ENCODE peak calls at places on chromosomes 3 and 15, in seven cellular contexts. One of them, this sample, is unnamed. For H3K4me1, the result is how much of the 10 kb centered on the place peaks cover.

GRCh38 chr3:190289989-190290388 is 32.3 kb downstream of the CLDN1 start:
- DNase-seq in heart left ventricle: no peak
- DNase-seq in RWPE2: no peak
- DNase-seq in colonic mucosa: no peak
- DNase-seq in HCT116: no peak
- DNase-seq in lung: no peak
- DNase-seq in MM.1S: no peak
- DNase-seq in this sample: no peak

GRCh38 chr3:120766576-120766975 is 24.0 kb downstream of the GTF2E1 start:
- DNase-seq in colonic mucosa: no peak
- DNase-seq in lung: no peak
- DNase-seq in heart left ventricle: no peak
- DNase-seq in RWPE2: no peak
- DNase-seq in HCT116: no peak
- DNase-seq in MM.1S: no peak
- DNase-seq in this sample: no peak

GRCh38 chr3:123711356-123711755 is 126.5 kb upstream of the HACD2 start:
- DNase-seq in heart left ventricle: no peak
- DNase-seq in RWPE2: no peak
- DNase-seq in HCT116: no peak
- DNase-seq in MM.1S: no peak
- DNase-seq in colonic mucosa: no peak
- DNase-seq in lung: no peak
- DNase-seq in this sample: no peak

GRCh38 chr15:38991126-38991525 is 426.5 kb upstream of the RASGRP1 start:
- DNase-seq in RWPE2: no peak
- DNase-seq in MM.1S: no peak
- DNase-seq in colonic mucosa: no peak
- DNase-seq in lung: no peak
- DNase-seq in HCT116: peak
- DNase-seq in heart left ventricle: no peak
- DNase-seq in this sample: no peak

GRCh38 chr15:90685688-90686434 is 31.3 kb upstream of the BLM start:
- DNase-seq in MM.1S: no peak
- DNase-seq in HCT116: no peak
- DNase-seq in heart left ventricle: no peak
- DNase-seq in lung: no peak
- DNase-seq in RWPE2: no peak
- DNase-seq in colonic mucosa: no peak
- DNase-seq in this sample: no peak

GRCh38 chr15:89132611-89133242 is 44.5 kb downstream of the ABHD2 start:
- DNase-seq in heart left ventricle: peak
- DNase-seq in lung: no peak
- DNase-seq in RWPE2: peak
- DNase-seq in colonic mucosa: no peak
- DNase-seq in MM.1S: peak
- DNase-seq in HCT116: no peak
- DNase-seq in this sample: no peak

GRCh38 chr15:89827821-89828220 is 13.2 kb upstream of the ANPEP start:
- DNase-seq in HCT116: no peak
- DNase-seq in RWPE2: no peak
- DNase-seq in MM.1S: no peak
- DNase-seq in heart left ventricle: no peak
- DNase-seq in lung: no peak
- DNase-seq in colonic mucosa: peak
- DNase-seq in this sample: no peak

GRCh38 chr15:40242671-40243070 is 3.8 kb downstream of the PAK6 start:
- DNase-seq in heart left ventricle: no peak
- DNase-seq in colonic mucosa: no peak
- DNase-seq in lung: no peak
- DNase-seq in RWPE2: no peak
- DNase-seq in HCT116: no peak
- DNase-seq in MM.1S: no peak
- DNase-seq in this sample: peak

GRCh38 chr3:14633819-14634424 is 17.6 kb upstream of the CCDC174 start:
- DNase-seq in MM.1S: peak
- DNase-seq in RWPE2: no peak
- DNase-seq in heart left ventricle: peak
- DNase-seq in lung: peak
- DNase-seq in colonic mucosa: peak
- DNase-seq in HCT116: peak
- DNase-seq in this sample: no peak

GRCh38 chr3:39207361-39208192 is 15.2 kb upstream of the XIRP1 start:
- DNase-seq in colonic mucosa: peak
- DNase-seq in HCT116: no peak
- DNase-seq in lung: no peak
- DNase-seq in heart left ventricle: no peak
- DNase-seq in MM.1S: peak
- DNase-seq in RWPE2: no peak
- DNase-seq in this sample: no peak

GRCh38 chr3:128591728-128592426 is 58.7 kb downstream of the RPN1 start:
- DNase-seq in MM.1S: no peak
- DNase-seq in RWPE2: no peak
- DNase-seq in lung: no peak
- DNase-seq in HCT116: no peak
- DNase-seq in colonic mucosa: no peak
- DNase-seq in heart left ventricle: no peak
- DNase-seq in this sample: no peak

GRCh38 chr15:41893422-41894250 is at the start of gene SPTBN5:
- DNase-seq in MM.1S: no peak
- DNase-seq in colonic mucosa: no peak
- DNase-seq in heart left ventricle: peak
- DNase-seq in RWPE2: peak
- DNase-seq in lung: no peak
- DNase-seq in HCT116: no peak
- DNase-seq in this sample: no peak

GRCh38 chr3:126546549-126547239 is 12.0 kb downstream of the C3orf22 start:
- DNase-seq in HCT116: no peak
- DNase-seq in heart left ventricle: no peak
- DNase-seq in RWPE2: peak
- DNase-seq in colonic mucosa: no peak
- DNase-seq in MM.1S: no peak
- DNase-seq in lung: no peak
- DNase-seq in this sample: no peak

GRCh38 chr3:20811631-20812030 is 625.6 kb upstream of the SGO1 start:
- DNase-seq in HCT116: no peak
- DNase-seq in colonic mucosa: no peak
- DNase-seq in RWPE2: no peak
- DNase-seq in heart left ventricle: no peak
- DNase-seq in lung: no peak
- DNase-seq in MM.1S: no peak
- DNase-seq in this sample: no peak

GRCh38 chr3:125594581-125595011 is 701 bp downstream of the OSBPL11 start:
- DNase-seq in HCT116: no peak
- DNase-seq in heart left ventricle: peak
- DNase-seq in MM.1S: peak
- DNase-seq in RWPE2: no peak
- DNase-seq in lung: no peak
- DNase-seq in colonic mucosa: peak
- DNase-seq in this sample: no peak

GRCh38 chr3:27479816-27480543 is 4.2 kb downstream of the SLC4A7 start:
- DNase-seq in RWPE2: no peak
- DNase-seq in lung: no peak
- DNase-seq in HCT116: no peak
- DNase-seq in heart left ventricle: no peak
- DNase-seq in colonic mucosa: no peak
- DNase-seq in MM.1S: no peak
- DNase-seq in this sample: no peak

GRCh38 chr15:69987492-69988482 is 109.9 kb downstream of the TLE3 start:
- DNase-seq in lung: no peak
- DNase-seq in HCT116: no peak
- DNase-seq in heart left ventricle: no peak
- DNase-seq in MM.1S: no peak
- DNase-seq in RWPE2: no peak
- DNase-seq in colonic mucosa: no peak
- DNase-seq in this sample: no peak

GRCh38 chr15:43514241-43515057 is 3.0 kb upstream of the MAP1A start:
- DNase-seq in MM.1S: peak
- DNase-seq in colonic mucosa: peak
- DNase-seq in lung: no peak
- DNase-seq in heart left ventricle: peak
- DNase-seq in HCT116: no peak
- DNase-seq in RWPE2: no peak
- DNase-seq in this sample: no peak

GRCh38 chr3:181955566-181955965 is 243.8 kb downstream of the SOX2 start:
- DNase-seq in heart left ventricle: no peak
- DNase-seq in colonic mucosa: no peak
- DNase-seq in MM.1S: peak
- DNase-seq in RWPE2: no peak
- DNase-seq in HCT116: no peak
- DNase-seq in lung: no peak
- DNase-seq in this sample: no peak

GRCh38 chr15:87672309-87672897 is 584.1 kb downstream of the NTRK3 start:
- DNase-seq in MM.1S: no peak
- DNase-seq in colonic mucosa: no peak
- DNase-seq in RWPE2: no peak
- DNase-seq in heart left ventricle: no peak
- DNase-seq in HCT116: no peak
- DNase-seq in lung: no peak
- DNase-seq in this sample: no peak

GRCh38 chr15:68815598-68815997 is 5.1 kb downstream of the ANP32A start:
- DNase-seq in lung: no peak
- DNase-seq in RWPE2: no peak
- DNase-seq in heart left ventricle: no peak
- DNase-seq in MM.1S: no peak
- DNase-seq in HCT116: no peak
- DNase-seq in colonic mucosa: peak
- DNase-seq in this sample: peak

DNA sequence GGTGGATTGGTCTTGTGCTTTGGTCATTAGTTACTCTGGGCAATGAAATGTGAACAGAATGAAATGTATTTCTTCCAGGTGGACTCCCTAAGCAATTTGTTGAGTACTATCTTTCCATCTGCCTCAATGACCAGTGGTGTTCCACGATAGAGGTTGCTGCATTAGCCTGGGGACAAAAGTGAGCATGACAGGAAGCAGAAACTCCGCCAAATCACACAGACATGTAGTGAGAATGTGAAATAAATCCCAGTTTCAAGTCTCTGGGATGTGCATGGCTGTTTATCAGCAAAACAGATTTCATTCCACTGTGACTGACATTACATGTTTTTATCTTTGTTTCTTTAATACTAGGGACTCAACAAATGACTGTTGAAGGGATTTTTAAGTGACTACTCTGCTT is 63.3 kb upstream of the DCBLD2 start:
- DNase-seq in HCT116: no peak
- DNase-seq in MM.1S: no peak
- DNase-seq in RWPE2: no peak
- DNase-seq in colonic mucosa: no peak
- DNase-seq in heart left ventricle: no peak
- DNase-seq in lung: no peak
- DNase-seq in this sample: no peak
- H3K4me3 ChIP-seq in HCT116: no peak
- H3K4me3 ChIP-seq in MM.1S: no peak
- H3K4me3 ChIP-seq in RWPE2: no peak
- H3K4me3 ChIP-seq in colonic mucosa: no peak
- H3K4me3 ChIP-seq in heart left ventricle: no peak
- H3K4me3 ChIP-seq in lung: no peak
- H3K4me3 ChIP-seq in this sample: no peak

GRCh38 chr3:53153267-53153823 is 7.7 kb upstream of the PRKCD start:
- DNase-seq in colonic mucosa: no peak
- DNase-seq in RWPE2: no peak
- DNase-seq in heart left ventricle: no peak
- DNase-seq in MM.1S: no peak
- DNase-seq in lung: no peak
- DNase-seq in HCT116: no peak
- DNase-seq in this sample: no peak
- H3K4me1 ChIP-seq in colonic mucosa: under half
- H3K4me1 ChIP-seq in RWPE2: under half
- H3K4me1 ChIP-seq in heart left ventricle: under half
- H3K4me1 ChIP-seq in MM.1S: under half
- H3K4me1 ChIP-seq in lung: under half
- H3K4me1 ChIP-seq in HCT116: under half
- H3K4me1 ChIP-seq in this sample: under half

DNA sequence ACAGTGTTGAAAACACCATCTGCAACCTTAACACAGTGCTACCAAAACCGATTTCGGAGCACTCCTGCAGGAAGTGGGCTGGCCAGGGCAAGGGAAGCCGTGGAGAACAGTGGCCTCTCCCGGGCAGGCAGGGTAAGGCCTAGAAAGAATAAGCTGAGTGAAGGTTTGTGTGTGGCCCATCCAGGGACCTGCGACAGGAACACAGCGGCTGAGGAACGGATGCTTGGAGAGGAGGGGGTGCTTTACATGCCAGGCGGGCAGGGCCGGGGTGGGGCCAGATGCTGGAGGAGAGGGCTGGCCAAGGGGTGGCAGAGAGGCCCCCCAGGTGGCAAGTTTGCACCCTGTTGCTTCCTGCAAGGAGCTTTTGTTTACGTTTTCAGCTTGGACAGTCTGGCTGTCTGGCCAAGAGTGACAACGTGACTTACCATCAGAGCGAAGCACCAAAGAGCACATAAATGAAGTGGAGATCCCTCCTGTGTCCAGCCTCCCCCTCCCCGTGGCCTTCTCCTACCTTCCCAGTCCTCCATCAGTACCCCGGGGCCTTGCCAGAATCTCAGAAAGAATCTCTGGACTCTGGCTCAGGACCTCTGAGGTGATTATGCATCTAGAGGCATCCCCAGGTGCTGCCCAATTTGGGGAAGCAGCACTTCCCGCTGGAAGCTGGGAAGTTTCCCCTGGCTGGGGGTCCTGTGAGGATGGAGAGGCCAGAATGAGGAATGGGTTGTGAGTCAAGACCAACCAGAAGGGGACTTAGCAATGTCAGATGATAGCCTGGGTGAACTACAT is 156.4 kb downstream of the PGPEP1L start:
- DNase-seq in colonic mucosa: peak
- DNase-seq in lung: peak
- DNase-seq in HCT116: peak
- DNase-seq in RWPE2: peak
- DNase-seq in MM.1S: peak
- DNase-seq in heart left ventricle: peak
- DNase-seq in this sample: no peak
- H3K4me3 ChIP-seq in colonic mucosa: no peak
- H3K4me3 ChIP-seq in lung: no peak
- H3K4me3 ChIP-seq in HCT116: no peak
- H3K4me3 ChIP-seq in RWPE2: peak
- H3K4me3 ChIP-seq in MM.1S: peak
- H3K4me3 ChIP-seq in heart left ventricle: peak
- H3K4me3 ChIP-seq in this sample: peak

GRCh38 chr3:32395451-32395970 is 3.9 kb downstream of the CMTM7 start:
- DNase-seq in RWPE2: no peak
- DNase-seq in MM.1S: no peak
- DNase-seq in colonic mucosa: no peak
- DNase-seq in lung: no peak
- DNase-seq in HCT116: no peak
- DNase-seq in heart left ventricle: no peak
- DNase-seq in this sample: no peak
- H3K4me1 ChIP-seq in RWPE2: under half
- H3K4me1 ChIP-seq in MM.1S: under half
- H3K4me1 ChIP-seq in colonic mucosa: under half
- H3K4me1 ChIP-seq in lung: under half
- H3K4me1 ChIP-seq in HCT116: under half
- H3K4me1 ChIP-seq in heart left ventricle: under half
- H3K4me1 ChIP-seq in this sample: under half